ENCODE peak calls at places on chromosomes 6 and 20, in six cellular contexts. One of them, this sample, is unnamed. For H3K36me3, the result is how much of the 10 kb centered on the place peaks cover.

GRCh38 chr6:25973923-25974555 is 11.4 kb downstream of the TRIM38 start:
- DNase-seq in uterus: no peak
- DNase-seq in bronchial epithelial cell: no peak
- DNase-seq in breast epithelium: no peak
- DNase-seq in fibroblast of lung: peak
- DNase-seq in lower lobe of right lung: no peak
- DNase-seq in this sample: no peak

GRCh38 chr6:4320860-4321259 is 185.5 kb upstream of the ECI2 start:
- DNase-seq in uterus: no peak
- DNase-seq in bronchial epithelial cell: peak
- DNase-seq in breast epithelium: no peak
- DNase-seq in fibroblast of lung: peak
- DNase-seq in lower lobe of right lung: no peak
- DNase-seq in this sample: no peak

GRCh38 chr20:52236292-52236691 is 44.7 kb upstream of the ZFP64 start:
- DNase-seq in uterus: no peak
- DNase-seq in bronchial epithelial cell: no peak
- DNase-seq in breast epithelium: no peak
- DNase-seq in fibroblast of lung: no peak
- DNase-seq in lower lobe of right lung: no peak
- DNase-seq in this sample: no peak

GRCh38 chr6:52540286-52540902 is 36.5 kb downstream of the TRAM2 start:
- DNase-seq in uterus: no peak
- DNase-seq in bronchial epithelial cell: no peak
- DNase-seq in breast epithelium: no peak
- DNase-seq in fibroblast of lung: peak
- DNase-seq in lower lobe of right lung: no peak
- DNase-seq in this sample: no peak

GRCh38 chr6:104955927-104956662 is 812 bp upstream of the LIN28B start:
- DNase-seq in uterus: no peak
- DNase-seq in bronchial epithelial cell: no peak
- DNase-seq in breast epithelium: no peak
- DNase-seq in fibroblast of lung: no peak
- DNase-seq in lower lobe of right lung: no peak
- DNase-seq in this sample: peak

GRCh38 chr6:66159937-66160336 is 452.9 kb upstream of the EYS start:
- DNase-seq in uterus: no peak
- DNase-seq in bronchial epithelial cell: no peak
- DNase-seq in breast epithelium: no peak
- DNase-seq in fibroblast of lung: no peak
- DNase-seq in lower lobe of right lung: no peak
- DNase-seq in this sample: no peak

GRCh38 chr6:138454976-138455706 is 44.2 kb downstream of the NHSL1 start:
- DNase-seq in uterus: no peak
- DNase-seq in bronchial epithelial cell: peak
- DNase-seq in breast epithelium: peak
- DNase-seq in fibroblast of lung: peak
- DNase-seq in lower lobe of right lung: peak
- DNase-seq in this sample: no peak

GRCh38 chr6:140636237-140636636 is 1261.8 kb upstream of the CITED2 start:
- DNase-seq in uterus: no peak
- DNase-seq in bronchial epithelial cell: no peak
- DNase-seq in breast epithelium: no peak
- DNase-seq in fibroblast of lung: no peak
- DNase-seq in lower lobe of right lung: no peak
- DNase-seq in this sample: no peak

GRCh38 chr6:149154137-149154900 is 163.2 kb upstream of the TAB2 start:
- DNase-seq in uterus: no peak
- DNase-seq in bronchial epithelial cell: no peak
- DNase-seq in breast epithelium: no peak
- DNase-seq in fibroblast of lung: no peak
- DNase-seq in lower lobe of right lung: no peak
- DNase-seq in this sample: no peak

GRCh38 chr6:85464260-85464644 is 14.4 kb downstream of the NT5E start:
- DNase-seq in uterus: peak
- DNase-seq in bronchial epithelial cell: peak
- DNase-seq in breast epithelium: no peak
- DNase-seq in fibroblast of lung: peak
- DNase-seq in lower lobe of right lung: no peak
- DNase-seq in this sample: no peak

GRCh38 chr20:4601630-4602296 is 119.9 kb upstream of the PRND start:
- DNase-seq in uterus: peak
- DNase-seq in bronchial epithelial cell: peak
- DNase-seq in breast epithelium: no peak
- DNase-seq in fibroblast of lung: peak
- DNase-seq in lower lobe of right lung: no peak
- DNase-seq in this sample: no peak

GRCh38 chr6:137736919-137737318 is 130.1 kb upstream of the TNFAIP3 start:
- DNase-seq in uterus: no peak
- DNase-seq in bronchial epithelial cell: no peak
- DNase-seq in breast epithelium: no peak
- DNase-seq in fibroblast of lung: no peak
- DNase-seq in lower lobe of right lung: no peak
- DNase-seq in this sample: no peak

GRCh38 chr20:38628580-38629470 is 27.2 kb downstream of the ARHGAP40 start:
- DNase-seq in uterus: no peak
- DNase-seq in bronchial epithelial cell: no peak
- DNase-seq in breast epithelium: no peak
- DNase-seq in fibroblast of lung: no peak
- DNase-seq in lower lobe of right lung: no peak
- DNase-seq in this sample: no peak

GRCh38 chr6:24774696-24775519 is at the start of gene GMNN:
- DNase-seq in uterus: peak
- DNase-seq in bronchial epithelial cell: peak
- DNase-seq in breast epithelium: peak
- DNase-seq in fibroblast of lung: peak
- DNase-seq in lower lobe of right lung: peak
- DNase-seq in this sample: peak

GRCh38 chr6:98470821-98471220 is 363.6 kb upstream of the POU3F2 start:
- DNase-seq in uterus: no peak
- DNase-seq in bronchial epithelial cell: no peak
- DNase-seq in breast epithelium: no peak
- DNase-seq in fibroblast of lung: peak
- DNase-seq in lower lobe of right lung: no peak
- DNase-seq in this sample: no peak

GRCh38 chr6:25485820-25486559 is 166.0 kb upstream of the SCGN start:
- DNase-seq in uterus: peak
- DNase-seq in bronchial epithelial cell: no peak
- DNase-seq in breast epithelium: no peak
- DNase-seq in fibroblast of lung: no peak
- DNase-seq in lower lobe of right lung: no peak
- DNase-seq in this sample: peak

GRCh38 chr6:34914358-34914757 is 25.3 kb downstream of the ANKS1A start:
- DNase-seq in uterus: no peak
- DNase-seq in bronchial epithelial cell: no peak
- DNase-seq in breast epithelium: no peak
- DNase-seq in fibroblast of lung: no peak
- DNase-seq in lower lobe of right lung: no peak
- DNase-seq in this sample: no peak

GRCh38 chr6:85347787-85348186 is 102.1 kb upstream of the NT5E start:
- DNase-seq in uterus: no peak
- DNase-seq in bronchial epithelial cell: no peak
- DNase-seq in breast epithelium: no peak
- DNase-seq in fibroblast of lung: no peak
- DNase-seq in lower lobe of right lung: no peak
- DNase-seq in this sample: no peak

GRCh38 chr6:158279615-158280014 is 32.6 kb upstream of the TULP4 start:
- DNase-seq in uterus: peak
- DNase-seq in bronchial epithelial cell: no peak
- DNase-seq in breast epithelium: no peak
- DNase-seq in fibroblast of lung: peak
- DNase-seq in lower lobe of right lung: no peak
- DNase-seq in this sample: no peak

GRCh38 chr20:19785173-19785799 is 27.2 kb downstream of the RIN2 start:
- DNase-seq in uterus: no peak
- DNase-seq in bronchial epithelial cell: no peak
- DNase-seq in breast epithelium: no peak
- DNase-seq in fibroblast of lung: peak
- DNase-seq in lower lobe of right lung: no peak
- DNase-seq in this sample: no peak

GRCh38 chr20:33169176-33169794 is 1.3 kb downstream of the BPIFA2 start:
- DNase-seq in uterus: no peak
- DNase-seq in bronchial epithelial cell: no peak
- DNase-seq in breast epithelium: no peak
- DNase-seq in fibroblast of lung: no peak
- DNase-seq in lower lobe of right lung: no peak
- DNase-seq in this sample: no peak

GRCh38 chr6:156786652-156787051 is 9.5 kb downstream of the ARID1B start:
- DNase-seq in uterus: no peak
- DNase-seq in bronchial epithelial cell: no peak
- DNase-seq in breast epithelium: no peak
- DNase-seq in fibroblast of lung: no peak
- DNase-seq in lower lobe of right lung: no peak
- DNase-seq in this sample: no peak

GRCh38 chr6:156782691-156783320 is 5.6 kb downstream of the ARID1B start:
- DNase-seq in uterus: no peak
- DNase-seq in bronchial epithelial cell: peak
- DNase-seq in breast epithelium: no peak
- DNase-seq in fibroblast of lung: peak
- DNase-seq in lower lobe of right lung: no peak
- DNase-seq in this sample: no peak

GRCh38 chr6:156781882-156782631 is 4.9 kb downstream of the ARID1B start:
- DNase-seq in uterus: no peak
- DNase-seq in bronchial epithelial cell: peak
- DNase-seq in breast epithelium: no peak
- DNase-seq in fibroblast of lung: no peak
- DNase-seq in lower lobe of right lung: no peak
- DNase-seq in this sample: no peak

GRCh38 chr6:156780962-156781705 is 4.0 kb downstream of the ARID1B start:
- DNase-seq in uterus: no peak
- DNase-seq in bronchial epithelial cell: peak
- DNase-seq in breast epithelium: no peak
- DNase-seq in fibroblast of lung: no peak
- DNase-seq in lower lobe of right lung: no peak
- DNase-seq in this sample: no peak

DNA sequence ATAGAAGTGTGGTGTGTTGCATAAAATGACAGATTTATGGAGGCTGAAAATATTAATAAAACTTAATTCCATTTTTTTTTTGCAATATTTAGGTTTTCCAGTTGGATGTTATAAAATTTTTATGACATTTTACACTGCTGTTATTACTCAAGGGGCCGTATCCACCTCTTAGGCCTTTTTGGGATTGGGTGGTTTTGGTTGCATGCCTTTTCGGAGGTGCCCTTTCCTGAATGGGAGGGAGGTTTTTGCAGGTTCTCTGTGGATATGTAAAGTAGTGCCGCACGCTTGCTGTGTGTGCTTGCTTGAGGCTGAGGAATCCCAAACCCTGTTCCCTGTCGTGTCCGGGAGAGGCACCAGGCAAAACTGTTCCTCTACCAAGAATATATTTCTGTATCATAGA is 6.8 kb downstream of the ARID1B start:
- DNase-seq in uterus: no peak
- DNase-seq in bronchial epithelial cell: no peak
- DNase-seq in breast epithelium: no peak
- DNase-seq in fibroblast of lung: no peak
- DNase-seq in lower lobe of right lung: no peak
- DNase-seq in this sample: no peak
- H3K4me3 ChIP-seq in uterus: no peak
- H3K4me3 ChIP-seq in bronchial epithelial cell: no peak
- H3K4me3 ChIP-seq in breast epithelium: no peak
- H3K4me3 ChIP-seq in fibroblast of lung: no peak
- H3K4me3 ChIP-seq in lower lobe of right lung: no peak
- H3K4me3 ChIP-seq in this sample: no peak

DNA sequence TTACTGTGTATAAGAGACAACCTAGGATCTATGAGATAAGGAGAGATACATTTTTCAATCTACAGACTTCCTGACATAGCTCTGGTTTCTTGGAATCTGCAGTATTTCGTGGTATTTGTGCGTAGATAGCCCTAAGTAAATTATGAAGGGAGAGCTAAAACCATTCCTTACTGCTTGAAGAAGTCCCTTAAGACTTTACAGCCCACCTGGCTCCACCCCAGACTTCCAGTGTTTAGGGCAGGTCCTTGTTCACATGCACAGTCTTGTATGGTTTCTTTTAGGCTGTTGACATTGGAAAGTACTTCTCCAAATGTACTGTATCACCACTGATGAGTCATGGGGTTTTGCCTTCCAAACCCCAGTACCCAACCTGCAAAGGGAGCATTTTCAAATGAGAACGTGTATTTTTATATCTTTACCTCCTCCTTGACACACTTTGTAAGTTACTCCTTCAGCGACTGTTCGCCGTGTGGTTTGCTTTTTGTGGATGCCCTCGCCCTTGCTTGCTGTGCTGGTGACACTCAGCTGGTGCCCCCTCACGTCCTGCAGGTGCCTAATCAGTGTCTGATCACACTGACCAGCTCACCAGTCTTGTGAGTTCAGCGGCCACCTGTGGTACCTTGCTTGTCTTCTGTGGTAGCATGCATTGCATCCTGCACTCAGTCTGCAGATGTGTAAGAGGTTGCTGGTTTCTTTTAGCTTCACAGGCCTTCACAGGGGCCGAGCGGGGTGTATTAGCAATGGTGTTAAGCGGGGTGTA is 73.3 kb downstream of the IGF2R start:
- DNase-seq in uterus: no peak
- DNase-seq in bronchial epithelial cell: peak
- DNase-seq in breast epithelium: no peak
- DNase-seq in fibroblast of lung: peak
- DNase-seq in lower lobe of right lung: no peak
- DNase-seq in this sample: no peak
- H3K36me3 ChIP-seq in uterus: under half
- H3K36me3 ChIP-seq in bronchial epithelial cell: under half
- H3K36me3 ChIP-seq in breast epithelium: under half
- H3K36me3 ChIP-seq in fibroblast of lung: under half
- H3K36me3 ChIP-seq in lower lobe of right lung: half or more
- H3K36me3 ChIP-seq in this sample: half or more

GRCh38 chr6:43308101-43308989 is at the start of gene CRIP3:
- DNase-seq in uterus: peak
- DNase-seq in bronchial epithelial cell: peak
- DNase-seq in breast epithelium: peak
- DNase-seq in fibroblast of lung: peak
- DNase-seq in lower lobe of right lung: peak
- DNase-seq in this sample: no peak
- TF ChIP-seq CTCF in uterus: no peak
- TF ChIP-seq CTCF in bronchial epithelial cell: peak
- TF ChIP-seq CTCF in breast epithelium: peak
- TF ChIP-seq CTCF in fibroblast of lung: peak
- TF ChIP-seq CTCF in lower lobe of right lung: peak
- TF ChIP-seq CTCF in this sample: no peak

GRCh38 chr6:169618526-169619490 is 83.0 kb downstream of the WDR27 start:
- DNase-seq in uterus: no peak
- DNase-seq in bronchial epithelial cell: peak
- DNase-seq in breast epithelium: no peak
- DNase-seq in fibroblast of lung: peak
- DNase-seq in lower lobe of right lung: no peak
- DNase-seq in this sample: no peak

GRCh38 chr6:169622618-169623017 is 79.2 kb downstream of the WDR27 start:
- DNase-seq in uterus: no peak
- DNase-seq in bronchial epithelial cell: peak
- DNase-seq in breast epithelium: peak
- DNase-seq in fibroblast of lung: peak
- DNase-seq in lower lobe of right lung: no peak
- DNase-seq in this sample: no peak

GRCh38 chr6:169621311-169621710 is 80.5 kb downstream of the WDR27 start:
- DNase-seq in uterus: no peak
- DNase-seq in bronchial epithelial cell: no peak
- DNase-seq in breast epithelium: no peak
- DNase-seq in fibroblast of lung: no peak
- DNase-seq in lower lobe of right lung: no peak
- DNase-seq in this sample: no peak

GRCh38 chr6:169619650-169620049 is 82.2 kb downstream of the WDR27 start:
- DNase-seq in uterus: no peak
- DNase-seq in bronchial epithelial cell: peak
- DNase-seq in breast epithelium: no peak
- DNase-seq in fibroblast of lung: peak
- DNase-seq in lower lobe of right lung: no peak
- DNase-seq in this sample: no peak

GRCh38 chr6:169620171-169621125 is 81.4 kb downstream of the WDR27 start:
- DNase-seq in uterus: no peak
- DNase-seq in bronchial epithelial cell: peak
- DNase-seq in breast epithelium: no peak
- DNase-seq in fibroblast of lung: peak
- DNase-seq in lower lobe of right lung: peak
- DNase-seq in this sample: no peak
- H3K4me3 ChIP-seq in uterus: no peak
- H3K4me3 ChIP-seq in bronchial epithelial cell: no peak
- H3K4me3 ChIP-seq in breast epithelium: no peak
- H3K4me3 ChIP-seq in fibroblast of lung: no peak
- H3K4me3 ChIP-seq in lower lobe of right lung: no peak
- H3K4me3 ChIP-seq in this sample: no peak

This sample was measured in WERI-Rb-1.